ENCODE peak calls at places on chromosomes 16 and 17, in ten cellular contexts. N is tibial artery, E is small intestine, S is IMR-90, T is uterus, V is fibroblast of lung, Y is adrenal gland, B is body of pancreas, G is cardiac muscle cell, M is HCT116. D is an unnamed sample. For H3K9me3 and H3K4me1, the result is how much of the 10 kb centered on the place peaks cover.

GRCh38 chr17:79633937-79634813 is 23.3 kb upstream of the RBFOX3 start:
- DNase-seq in M (no peak), E (no peak), G (no peak), Y (no peak), N (peak), V (no peak), T (peak), B (peak), S (no peak), D (no peak)

GRCh38 chr17:63706346-63707102 is 6.6 kb upstream of the LIMD2 start:
- DNase-seq in M (no peak), V (no peak), Y (no peak), T (no peak), S (no peak), G (no peak), E (no peak), N (no peak), B (no peak), D (no peak)

GRCh38 chr16:63361032-63361624 is 1324.9 kb upstream of the CDH8 start:
- DNase-seq in T (no peak), B (no peak), S (peak), V (peak), M (peak), N (no peak), Y (no peak), E (peak), G (peak), D (no peak)

GRCh38 chr17:17494499-17495447 is 1.4 kb downstream of the RASD1 start:
- DNase-seq in S (peak), N (peak), G (peak), M (no peak), T (peak), Y (peak), V (peak), E (peak), B (peak), D (no peak)

GRCh38 chr17:73317554-73318426 is 6.0 kb upstream of the CDC42EP4 start:
- DNase-seq in E (peak), N (no peak), V (no peak), M (no peak), Y (no peak), T (no peak), B (no peak), G (no peak), S (no peak), D (no peak)

GRCh38 chr17:34639706-34640425 is 60.5 kb downstream of the TMEM132E start:
- DNase-seq in S (no peak), M (no peak), Y (no peak), B (no peak), T (no peak), N (no peak), E (peak), V (no peak), G (no peak), D (no peak)

GRCh38 chr17:65431116-65431515 is 130.3 kb downstream of the AXIN2 start:
- DNase-seq in M (no peak), G (no peak), S (no peak), E (no peak), V (no peak), T (no peak), Y (no peak), N (no peak), B (no peak), D (no peak)

GRCh38 chr17:45234641-45235040 is 13.0 kb downstream of the FMNL1 start:
- DNase-seq in T (no peak), M (no peak), B (no peak), G (peak), N (no peak), Y (no peak), S (no peak), V (no peak), E (no peak), D (no peak)

GRCh38 chr16:88611220-88611821 is 27.1 kb upstream of the IL17C start:
- DNase-seq in E (no peak), T (no peak), G (peak), S (no peak), N (no peak), M (no peak), V (no peak), Y (no peak), B (no peak), D (no peak)

GRCh38 chr17:1783834-1784611 is 22.2 kb downstream of the SERPINF1 start:
- DNase-seq in E (peak), S (peak), M (peak), N (peak), G (peak), T (peak), B (peak), Y (peak), V (peak), D (peak)

GRCh38 chr16:80997139-80997798 is 9.4 kb downstream of the CMC2 start:
- DNase-seq in E (peak), B (no peak), Y (no peak), S (no peak), V (peak), T (no peak), G (no peak), N (no peak), M (no peak), D (no peak)

GRCh38 chr16:24463196-24463945 is 76.0 kb upstream of the RBBP6 start:
- DNase-seq in T (no peak), V (no peak), Y (no peak), M (no peak), B (no peak), N (no peak), E (no peak), G (no peak), S (no peak), D (no peak)

GRCh38 chr17:67477687-67478086 is 100.6 kb downstream of the PITPNC1 start:
- DNase-seq in E (peak), M (peak), V (peak), T (no peak), Y (no peak), S (peak), G (no peak), B (no peak), N (no peak), D (no peak)

GRCh38 chr17:38606646-38607611 is 1.2 kb upstream of the SRCIN1 start:
- DNase-seq in Y (no peak), V (no peak), N (no peak), T (no peak), S (no peak), E (no peak), M (no peak), G (no peak), B (peak), D (no peak)

GRCh38 chr16:28882476-28883180 is 4.3 kb downstream of the ATP2A1 start:
- DNase-seq in G (peak), Y (no peak), M (no peak), S (no peak), T (no peak), V (peak), N (no peak), E (no peak), B (no peak), D (no peak)

GRCh38 chr16:59060212-59060611 is 326.1 kb upstream of the GOT2 start:
- DNase-seq in N (no peak), B (no peak), G (no peak), Y (no peak), E (no peak), T (no peak), M (no peak), V (peak), S (peak), D (no peak)

GRCh38 chr17:17480593-17481148 is 3.9 kb downstream of the MED9 start:
- DNase-seq in Y (no peak), T (no peak), M (no peak), V (no peak), S (no peak), E (no peak), G (no peak), N (no peak), B (no peak), D (no peak)

GRCh38 chr16:11681977-11682654 is 13.9 kb downstream of the SNN start:
- DNase-seq in V (no peak), E (peak), S (no peak), T (no peak), N (no peak), M (no peak), Y (no peak), B (no peak), G (no peak), D (no peak)

GRCh38 chr17:67017895-67018294 is 26.5 kb upstream of the CACNG1 start:
- DNase-seq in B (no peak), Y (no peak), M (no peak), E (no peak), G (no peak), V (no peak), T (no peak), S (no peak), N (no peak), D (no peak)

GRCh38 chr16:56425439-56425832 is at the start of gene AMFR:
- DNase-seq in T (peak), G (peak), M (peak), N (peak), E (peak), B (peak), V (peak), S (peak), Y (peak), D (peak)

GRCh38 chr17:14156689-14157088 is 80.0 kb downstream of the CDRT15 start:
- DNase-seq in E (no peak), B (no peak), Y (no peak), N (no peak), T (no peak), M (no peak), V (peak), S (peak), G (no peak), D (no peak)

GRCh38 chr17:9244066-9245052 is 223.0 kb downstream of the NTN1 start:
- DNase-seq in S (peak), E (no peak), G (no peak), M (no peak), T (peak), V (peak), N (peak), Y (no peak), B (no peak), D (peak)

GRCh38 chr16:77696149-77696548 is 26.2 kb upstream of the NUDT7 start:
- DNase-seq in B (no peak), S (no peak), G (peak), V (no peak), M (no peak), E (no peak), Y (no peak), T (no peak), N (no peak), D (no peak)

GRCh38 chr17:7392696-7393612 is 1.4 kb downstream of the PLSCR3 start:
- DNase-seq in G (no peak), T (no peak), V (no peak), N (no peak), B (no peak), S (no peak), E (no peak), M (no peak), Y (no peak), D (peak)

GRCh38 chr16:1167276-1168107 is 14.6 kb downstream of the CACNA1H start:
- DNase-seq in S (no peak), M (no peak), V (no peak), G (no peak), Y (no peak), T (no peak), B (peak), E (peak), N (no peak), D (no peak)

GRCh38 chr16:81654346-81654745 is 124.7 kb upstream of the PLCG2 start:
- DNase-seq in Y (peak), M (no peak), S (peak), V (no peak), G (no peak), E (no peak), N (no peak), T (no peak), B (no peak), D (no peak)

GRCh38 chr17:35605753-35606152 is 18.6 kb downstream of the AP2B1 start:
- DNase-seq in Y (no peak), G (no peak), B (no peak), S (peak), T (no peak), N (no peak), M (no peak), E (no peak), V (no peak), D (no peak)

GRCh38 chr17:4673986-4674770 is 29.8 kb downstream of the PELP1 start:
- DNase-seq in M (no peak), E (no peak), S (no peak), Y (peak), B (no peak), T (no peak), N (no peak), G (no peak), V (no peak), D (peak)

GRCh38 chr17:2724783-2725164 is 13.2 kb upstream of the CLUH start:
- DNase-seq in N (no peak), E (peak), M (no peak), B (no peak), S (peak), G (peak), T (no peak), V (peak), Y (peak), D (peak)

GRCh38 chr17:3660311-3660891 is 8.0 kb downstream of the TAX1BP3 start:
- DNase-seq in N (peak), E (no peak), T (peak), G (peak), Y (peak), S (no peak), M (no peak), B (no peak), V (no peak), D (no peak)

GRCh38 chr17:77437747-77438146 is 297.0 kb downstream of the SEC14L1 start:
- DNase-seq in G (no peak), Y (no peak), M (no peak), B (no peak), T (no peak), V (no peak), S (no peak), E (no peak), N (no peak), D (no peak)

GRCh38 chr17:55818451-55819375 is 67.9 kb downstream of the PCTP start:
- DNase-seq in G (no peak), T (no peak), Y (no peak), V (no peak), B (no peak), N (no peak), E (no peak), M (no peak), S (no peak), D (no peak)

GRCh38 chr16:8565498-8565897 is 24.8 kb downstream of the TMEM114 start:
- DNase-seq in N (no peak), E (no peak), M (no peak), V (no peak), Y (no peak), T (no peak), G (no peak), S (no peak), B (no peak), D (no peak)

GRCh38 chr16:9901-10665 is 43.3 kb downstream of the POLR3K start:
- DNase-seq in E (no peak), S (no peak), B (no peak), Y (peak), G (no peak), T (no peak), N (no peak), V (no peak), M (no peak), D (no peak)

GRCh38 chr16:15770512-15770911 is 86.3 kb downstream of the MYH11 start:
- DNase-seq in G (no peak), N (no peak), T (no peak), E (no peak), B (no peak), S (peak), Y (no peak), V (peak), M (no peak), D (no peak)

GRCh38 chr17:78258323-78259229 is 27.1 kb downstream of the TMEM235 start:
- DNase-seq in Y (peak), V (peak), M (no peak), G (no peak), B (no peak), T (no peak), E (no peak), S (peak), N (no peak), D (peak)

GRCh38 chr17:82403662-82404660 is 14.2 kb upstream of the HEXD start:
- DNase-seq in V (no peak), M (no peak), E (no peak), N (no peak), Y (no peak), T (no peak), B (no peak), S (no peak), G (no peak), D (no peak)
- H3K9me3 ChIP-seq in V (under half), M (under half), E (under half), N (under half), Y (under half), T (under half), B (under half), S (under half), G (under half), D (under half)

GRCh38 chr16:47493358-47494337 is 32.5 kb downstream of the PHKB start:
- DNase-seq in N (no peak), T (no peak), G (no peak), V (no peak), E (no peak), Y (no peak), M (no peak), B (no peak), S (no peak), D (no peak)
- H3K4me3 ChIP-seq in N (peak), T (no peak), G (no peak), V (no peak), E (no peak), Y (peak), M (no peak), B (no peak), S (no peak), D (no peak)

DNA sequence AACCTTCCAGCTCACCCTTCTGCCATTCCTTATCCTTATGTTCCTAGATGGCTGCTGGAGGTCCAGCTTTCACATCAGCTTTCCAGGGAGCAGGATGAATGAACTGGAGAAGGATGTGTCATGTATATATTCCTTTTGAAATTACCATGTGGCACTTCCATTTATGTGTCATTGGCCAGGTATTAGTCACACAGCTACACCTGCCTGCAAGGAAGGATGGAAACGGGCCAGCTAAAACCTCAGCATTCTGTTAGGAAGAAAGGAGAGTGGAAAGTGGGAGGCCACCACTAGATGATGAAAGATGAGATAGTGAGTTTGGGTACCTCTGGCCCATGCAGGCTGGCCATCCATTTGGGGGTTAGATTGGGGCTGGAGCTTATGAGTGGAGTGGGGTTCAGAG is 67.5 kb downstream of the KSR1 start:
- DNase-seq in M (peak), B (no peak), T (no peak), E (no peak), N (no peak), G (no peak), V (no peak), S (no peak), Y (no peak), D (no peak)
- H3K4me1 ChIP-seq in M (under half), B (half or more), T (under half), E (under half), N (under half), G (under half), V (under half), S (under half), Y (under half), D (under half)

DNA sequence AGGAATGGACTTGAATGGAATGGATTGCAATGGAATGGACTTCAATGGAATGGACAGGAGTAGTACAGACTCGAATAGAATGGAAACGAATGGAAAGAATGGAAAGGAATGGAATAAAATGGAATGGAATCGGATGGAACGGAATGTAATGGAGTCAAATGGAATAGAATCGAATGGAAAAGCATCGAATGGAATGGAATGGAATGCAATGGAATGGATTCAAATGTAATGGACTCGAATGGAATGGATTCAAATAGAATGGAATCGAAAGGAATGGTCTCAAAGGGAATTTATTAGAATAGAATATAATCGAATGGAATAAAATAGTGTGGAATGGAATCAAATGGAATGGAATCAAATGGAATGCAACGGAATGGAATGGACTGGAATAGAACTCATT is 484.9 kb upstream of the WSB1 start:
- DNase-seq in G (no peak), E (no peak), Y (no peak), T (no peak), V (peak), N (no peak), B (no peak), S (peak), M (peak), D (no peak)
- H3K9me3 ChIP-seq in G (under half), E (under half), Y (under half), T (under half), V (under half), N (under half), B (under half), S (under half), M (half or more), D (under half)

DNA sequence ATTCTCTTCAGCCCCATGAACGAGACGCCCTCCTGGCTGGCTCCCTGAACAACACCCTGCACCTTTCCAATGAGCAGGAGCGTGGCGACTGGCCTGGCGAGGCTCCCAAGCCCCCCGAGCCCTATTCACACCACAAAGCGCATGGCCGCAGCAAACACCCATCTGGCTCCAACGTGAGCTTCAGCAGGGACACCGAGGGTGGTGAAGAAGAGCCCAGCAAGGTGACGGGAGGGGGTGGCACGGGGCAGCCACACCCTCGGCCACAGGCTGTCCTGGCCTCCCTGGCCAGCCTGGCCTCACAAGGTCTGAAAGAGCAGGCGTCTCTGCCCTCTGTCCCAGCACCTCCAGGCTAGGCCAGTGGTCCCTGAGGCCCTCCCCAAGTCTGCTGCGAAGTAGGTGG is 23.7 kb downstream of the CASKIN2 start:
- DNase-seq in T (no peak), B (no peak), M (no peak), N (no peak), V (no peak), G (no peak), E (no peak), Y (no peak), S (no peak), D (no peak)
- H3K4me3 ChIP-seq in T (no peak), B (no peak), M (no peak), N (no peak), V (no peak), G (no peak), E (no peak), Y (no peak), S (no peak), D (no peak)

DNA sequence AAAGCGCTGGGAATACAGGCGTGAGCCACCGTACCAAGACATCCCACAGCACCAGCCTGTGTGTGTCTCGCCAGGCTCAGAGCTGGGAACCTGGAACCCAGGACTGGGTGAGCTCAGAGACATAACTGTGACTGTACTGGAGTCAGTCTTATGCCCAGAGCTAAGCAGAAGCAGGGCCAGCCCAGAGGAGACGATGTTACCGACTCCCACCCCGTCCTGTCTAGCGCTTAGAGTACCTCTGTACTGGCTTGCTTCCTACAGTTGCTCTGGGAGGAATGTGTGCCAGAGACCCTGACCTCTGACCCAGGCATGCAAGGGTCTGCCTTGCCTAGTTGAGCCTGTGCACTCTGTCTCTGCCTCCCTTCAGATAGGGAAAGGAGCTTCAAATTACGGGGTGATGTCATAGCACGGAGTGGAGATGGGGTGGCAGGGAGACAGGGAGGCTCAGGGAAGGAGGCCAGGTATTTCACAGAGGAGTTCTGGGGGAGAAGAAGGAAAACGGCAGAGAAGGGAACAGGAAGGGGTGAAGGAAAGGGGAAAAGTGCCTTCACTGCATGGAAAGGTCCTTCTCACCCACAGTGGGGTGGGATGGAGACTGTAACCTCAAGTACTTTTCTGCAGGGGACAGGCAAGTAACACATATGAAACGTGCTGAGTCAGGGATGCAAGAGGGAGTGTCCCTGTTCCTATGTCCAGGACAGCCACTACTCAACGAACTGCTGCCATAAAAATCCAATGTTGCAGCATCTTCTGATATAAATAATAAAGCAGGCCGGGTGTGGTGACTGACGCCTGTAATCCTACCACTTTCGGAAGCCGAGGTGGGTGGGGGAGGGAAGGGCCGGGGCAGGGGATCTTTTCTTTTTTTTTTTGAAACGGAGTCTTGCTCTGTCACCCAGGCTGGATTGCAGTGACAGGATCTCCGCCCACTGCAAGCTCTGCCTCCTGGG is 5.8 kb upstream of the ARMC5 start:
- DNase-seq in N (peak), G (peak), B (no peak), Y (peak), T (peak), S (peak), M (no peak), V (peak), E (peak), D (no peak)
- H3K4me1 ChIP-seq in N (half or more), G (under half), B (half or more), Y (half or more), T (under half), S (under half), M (under half), V (under half), E (under half), D (under half)

D was measured in left lung.